ENCODE peak calls at places on chromosomes 7 and 10, in five cellular contexts. W is SW480; V is naive thymus-derived CD8-positive, alpha-beta T cell; H is NCI-H510A; R is choroid plexus epithelial cell. B is an unnamed sample.

GRCh38 chr7:46534593-46535271 is 613.7 kb upstream of the IGFBP3 start:
- DNase-seq in H (no peak), R (peak; percentile 97), W (no peak), V (no peak), B (no peak)

GRCh38 chr7:117184367-117184766 is 138.5 kb downstream of the WNT2 start:
- DNase-seq in H (no peak), R (no peak), W (no peak), V (no peak), B (no peak)

GRCh38 chr7:82605247-82605864 is 161.8 kb upstream of the CACNA2D1 start:
- DNase-seq in R (peak; percentile 74), H (no peak), V (peak; percentile 6), W (peak; percentile 58), B (no peak)

GRCh38 chr7:132029369-132030160 is 473.1 kb upstream of the PODXL start:
- DNase-seq in R (no peak), H (no peak), V (no peak), W (no peak), B (no peak)

GRCh38 chr7:21125297-21125696 is 302.6 kb upstream of the SP4 start:
- DNase-seq in H (no peak), R (no peak), W (no peak), V (no peak), B (no peak)

GRCh38 chr10:72719941-72720592 is 28.1 kb downstream of the MCU start:
- DNase-seq in W (no peak), V (no peak), R (no peak), H (no peak), B (no peak)

GRCh38 chr7:78751253-78751652 is 702.2 kb downstream of the MAGI2 start:
- DNase-seq in W (no peak), V (no peak), H (no peak), R (no peak), B (no peak)

GRCh38 chr7:23331132-23331531 is 32.0 kb downstream of the MALSU1 start:
- DNase-seq in W (no peak), V (no peak), R (no peak), H (no peak), B (no peak)

B was measured in central memory CD4-positive, alpha-beta T cell.